ENCODE peak calls at places on chromosomes 1 and 21, in nine cellular contexts. R is H1, K is endodermal cell, U is endothelial cell of umbilical vein, J is fibroblast of lung, N is K562, A is IMR-90, S is mammary epithelial cell, Y is neural progenitor cell. Q is an unnamed sample.

GRCh38 chr1:114979278-114979891 is 50.2 kb upstream of the TSHB start:
- DNase-seq in N (peak), J (peak), Y (peak), U (peak), R (peak), A (peak), S (peak), K (peak), Q (no peak)

GRCh38 chr1:44031051-44031899 is at the start of gene SLC6A9:
- DNase-seq in K (peak), R (peak), A (peak), U (peak), Y (peak), J (peak), N (peak), S (peak), Q (peak)

GRCh38 chr1:4397196-4397595 is 257.2 kb upstream of the AJAP1 start:
- DNase-seq in K (peak), J (peak), S (no peak), A (no peak), U (no peak), N (no peak), Y (no peak), R (no peak), Q (no peak)

GRCh38 chr1:5648410-5649165 is 343.6 kb downstream of the NPHP4 start:
- DNase-seq in S (peak), J (no peak), N (no peak), U (no peak), A (no peak), K (peak), R (peak), Y (no peak), Q (no peak)

GRCh38 chr1:29197590-29197924 is 15.9 kb upstream of the SRSF4 start:
- DNase-seq in J (peak), K (peak), U (peak), A (peak), Y (peak), N (peak), S (peak), R (no peak), Q (no peak)

GRCh38 chr1:160205974-160206369 is 788 bp downstream of the PEA15 start:
- DNase-seq in J (peak), R (no peak), N (peak), S (peak), Y (peak), U (peak), A (peak), K (no peak), Q (peak)

GRCh38 chr1:58738873-58739272 is 39.0 kb upstream of the MYSM1 start:
- DNase-seq in N (no peak), J (no peak), K (no peak), U (no peak), S (peak), R (no peak), Y (no peak), A (no peak), Q (no peak)

GRCh38 chr1:39142394-39143060 is 62.0 kb upstream of the MACF1 start:
- DNase-seq in K (peak), J (peak), R (no peak), U (no peak), S (peak), A (no peak), N (no peak), Y (peak), Q (peak)

GRCh38 chr21:35578831-35579470 is 481.4 kb downstream of the SETD4 start:
- DNase-seq in Y (no peak), R (no peak), A (peak), K (no peak), N (peak), J (peak), U (no peak), S (peak), Q (no peak)

GRCh38 chr1:234135501-234135900 is 231.0 kb downstream of the SLC35F3 start:
- DNase-seq in N (no peak), S (no peak), U (no peak), R (no peak), K (no peak), Y (no peak), A (no peak), J (no peak), Q (no peak)

GRCh38 chr1:109621402-109622101 is 1.9 kb downstream of the AMPD2 start:
- DNase-seq in S (no peak), J (no peak), U (no peak), A (no peak), Y (no peak), K (peak), R (no peak), N (no peak), Q (no peak)

GRCh38 chr21:31658053-31658452 is 1.4 kb upstream of the SOD1 start:
- DNase-seq in J (no peak), U (no peak), Y (no peak), R (no peak), A (no peak), N (peak), S (no peak), K (no peak), Q (no peak)

GRCh38 chr1:203706444-203706843 is 58.5 kb upstream of the LAX1 start:
- DNase-seq in A (peak), S (peak), Y (no peak), R (no peak), K (no peak), U (no peak), N (no peak), J (peak), Q (no peak)

GRCh38 chr1:42758641-42759040 is 8.2 kb downstream of the P3H1 start:
- DNase-seq in N (no peak), K (no peak), R (no peak), A (no peak), U (no peak), J (no peak), S (no peak), Y (no peak), Q (no peak)

GRCh38 chr1:117210831-117211261 is at the start of gene VTCN1:
- DNase-seq in Y (no peak), J (no peak), S (peak), K (no peak), R (no peak), A (no peak), U (no peak), N (no peak), Q (peak)

GRCh38 chr1:28087614-28088167 is 719 bp downstream of the EYA3 start:
- DNase-seq in S (peak), A (peak), U (peak), J (no peak), R (no peak), Y (peak), N (peak), K (peak), Q (no peak)

GRCh38 chr1:198734323-198735008 is 95.6 kb downstream of the PTPRC start:
- DNase-seq in U (no peak), J (no peak), A (no peak), N (no peak), S (no peak), Y (no peak), R (no peak), K (no peak), Q (no peak)

GRCh38 chr1:239616686-239617085 is 230.3 kb downstream of the CHRM3 start:
- DNase-seq in K (no peak), J (peak), A (no peak), U (no peak), N (no peak), S (no peak), Y (no peak), R (no peak), Q (no peak)

GRCh38 chr1:53546409-53547155 is 87.4 kb downstream of the DMRTB1 start:
- DNase-seq in K (peak), A (no peak), J (no peak), S (no peak), R (no peak), N (no peak), Y (no peak), U (no peak), Q (peak)

GRCh38 chr1:28566931-28567330 is 14.0 kb downstream of the TRNAU1AP start:
- DNase-seq in N (no peak), U (no peak), J (no peak), Y (no peak), A (no peak), R (no peak), K (no peak), S (no peak), Q (no peak)

GRCh38 chr1:104064391-104064790 is 314.7 kb downstream of the AMY1C start:
- DNase-seq in J (peak), S (no peak), K (no peak), A (no peak), N (no peak), R (no peak), Y (no peak), U (no peak), Q (no peak)

GRCh38 chr21:46048926-46049889 is 48.7 kb upstream of the COL6A2 start:
- DNase-seq in U (no peak), N (no peak), R (peak), Y (no peak), S (peak), K (no peak), J (peak), A (peak), Q (peak)

GRCh38 chr21:44285547-44285992 is at the start of gene AIRE:
- DNase-seq in K (peak), J (no peak), U (no peak), R (no peak), S (no peak), Y (peak), A (peak), N (no peak), Q (peak)

GRCh38 chr1:70334436-70334835 is 20.1 kb downstream of the ANKRD13C start:
- DNase-seq in J (no peak), U (no peak), K (no peak), N (peak), S (no peak), Y (no peak), R (no peak), A (no peak), Q (no peak)

GRCh38 chr1:110308247-110308646 is 30.9 kb upstream of the RBM15 start:
- DNase-seq in Y (no peak), J (peak), R (no peak), K (no peak), N (no peak), A (peak), S (peak), U (no peak), Q (no peak)

GRCh38 chr21:26159869-26160268 is 10.7 kb downstream of the APP start:
- DNase-seq in U (no peak), R (no peak), N (no peak), J (peak), A (peak), Y (no peak), S (no peak), K (no peak), Q (no peak)

GRCh38 chr1:112536561-112536960 is 27.8 kb downstream of the WNT2B start:
- DNase-seq in S (no peak), R (no peak), N (no peak), A (no peak), U (no peak), K (no peak), Y (no peak), J (peak), Q (no peak)

GRCh38 chr1:198258491-198258890 is 101.7 kb downstream of the NEK7 start:
- DNase-seq in N (no peak), K (no peak), U (no peak), R (no peak), Y (no peak), J (peak), S (peak), A (peak), Q (no peak)

GRCh38 chr1:17122449-17123194 is 3.4 kb upstream of the PADI2 start:
- DNase-seq in A (peak), J (peak), R (no peak), N (no peak), S (no peak), U (peak), K (no peak), Y (no peak), Q (no peak)

GRCh38 chr1:201696217-201696761 is 132.7 kb upstream of the IPO9 start:
- DNase-seq in Y (no peak), J (peak), R (no peak), N (no peak), K (no peak), S (peak), U (no peak), A (peak), Q (no peak)

GRCh38 chr21:34336245-34336644 is 27.6 kb upstream of the KCNE2 start:
- DNase-seq in K (no peak), R (no peak), U (no peak), A (no peak), S (no peak), Y (no peak), J (no peak), N (no peak), Q (no peak)

GRCh38 chr1:52032124-52032784 is 1.4 kb downstream of the KTI12 start:
- DNase-seq in Y (no peak), K (no peak), A (peak), R (no peak), S (peak), U (no peak), N (peak), J (no peak), Q (no peak)

GRCh38 chr1:52033190-52034049 is at the start of gene KTI12:
- DNase-seq in A (peak), J (peak), U (peak), K (peak), S (peak), R (peak), Y (peak), N (peak), Q (peak)

GRCh38 chr1:52032785-52033131 is 852 bp downstream of the KTI12 start:
- DNase-seq in Y (no peak), S (no peak), R (peak), N (peak), A (peak), U (peak), J (peak), K (peak), Q (peak)

GRCh38 chr1:52037402-52037814 is 3.8 kb upstream of the KTI12 start:
- DNase-seq in K (no peak), S (no peak), A (peak), U (no peak), R (no peak), Y (no peak), N (peak), J (no peak), Q (no peak)

GRCh38 chr1:52034050-52034384 is 407 bp upstream of the KTI12 start:
- DNase-seq in J (no peak), K (no peak), Y (no peak), R (no peak), N (no peak), U (no peak), S (no peak), A (no peak), Q (no peak)
- H3K4me3 ChIP-seq in J (peak), K (peak), Y (peak), R (no peak), N (peak), U (no peak), S (peak), A (peak), Q (peak)

GRCh38 chr1:245997471-245998258 is 509.4 kb downstream of the SMYD3 start:
- DNase-seq in A (peak), J (peak), N (no peak), K (no peak), U (peak), Y (no peak), S (peak), R (no peak), Q (no peak)
- H3K9ac ChIP-seq in A (no peak), J (no peak), N (no peak), K (no peak), U (no peak), Y (no peak), S (no peak), R (no peak), Q (no peak)

GRCh38 chr1:236158719-236159118 is 16.4 kb downstream of the GPR137B start:
- DNase-seq in U (no peak), R (no peak), N (no peak), J (no peak), Y (no peak), S (no peak), K (no peak), A (no peak), Q (no peak)
- TF ChIP-seq CTCF in U (no peak), R (no peak), N (no peak), J (no peak), Y (no peak), S (no peak), K (no peak), A (no peak), Q (no peak)

GRCh38 chr21:42002421-42002958 is 7.7 kb downstream of the ZBTB21 start:
- DNase-seq in R (no peak), J (peak), Y (no peak), N (no peak), K (no peak), S (peak), A (peak), U (no peak), Q (no peak)

GRCh38 chr21:42004406-42005199 is 5.6 kb downstream of the ZBTB21 start:
- DNase-seq in Y (no peak), S (no peak), N (peak), A (no peak), U (no peak), R (peak), J (no peak), K (no peak), Q (no peak)

GRCh38 chr21:42000908-42001307 is 9.3 kb downstream of the ZBTB21 start:
- DNase-seq in N (no peak), S (no peak), R (no peak), K (no peak), J (no peak), Y (no peak), A (no peak), U (no peak), Q (no peak)

GRCh38 chr21:42001781-42002180 is 8.4 kb downstream of the ZBTB21 start:
- DNase-seq in N (no peak), Y (no peak), A (no peak), U (no peak), J (no peak), S (no peak), R (no peak), K (no peak), Q (no peak)

GRCh38 chr21:42003051-42003461 is 7.1 kb downstream of the ZBTB21 start:
- DNase-seq in N (no peak), A (peak), S (peak), J (peak), R (no peak), K (no peak), Y (no peak), U (no peak), Q (no peak)
- H3K4me3 ChIP-seq in N (no peak), A (no peak), S (no peak), J (no peak), R (no peak), K (no peak), Y (no peak), U (no peak), Q (no peak)

GRCh38 chr1:157484573-157484972 is 67.7 kb downstream of the FCRL5 start:
- DNase-seq in Y (no peak), U (no peak), S (no peak), J (no peak), K (no peak), N (no peak), A (no peak), R (no peak), Q (no peak)

GRCh38 chr1:157482174-157482573 is 70.1 kb downstream of the FCRL5 start:
- DNase-seq in R (no peak), N (no peak), U (no peak), A (no peak), S (peak), K (no peak), Y (no peak), J (no peak), Q (no peak)

GRCh38 chr1:157483635-157484034 is 68.7 kb downstream of the FCRL5 start:
- DNase-seq in S (no peak), Y (no peak), K (no peak), U (no peak), J (no peak), A (no peak), N (no peak), R (no peak), Q (no peak)

GRCh38 chr1:157485793-157486192 is 66.5 kb downstream of the FCRL5 start:
- DNase-seq in J (no peak), S (no peak), A (no peak), R (no peak), Y (no peak), U (no peak), K (peak), N (no peak), Q (no peak)

GRCh38 chr1:157482717-157483116 is 69.6 kb downstream of the FCRL5 start:
- DNase-seq in N (no peak), A (no peak), S (no peak), U (no peak), R (no peak), K (no peak), J (no peak), Y (no peak), Q (no peak)
- H3K9ac ChIP-seq in N (no peak), A (no peak), S (no peak), U (no peak), R (no peak), K (no peak), J (no peak), Y (no peak), Q (no peak)

GRCh38 chr1:10918531-10918930 is 93.9 kb upstream of the TARDBP start:
- DNase-seq in U (no peak), S (no peak), K (no peak), Y (no peak), A (peak), N (no peak), R (no peak), J (peak), Q (peak)

GRCh38 chr1:10917513-10918454 is 94.7 kb upstream of the TARDBP start:
- DNase-seq in N (no peak), R (no peak), K (no peak), U (no peak), A (no peak), J (no peak), Y (no peak), S (no peak), Q (peak)

GRCh38 chr1:10915594-10915993 is 96.9 kb upstream of the TARDBP start:
- DNase-seq in U (no peak), N (no peak), Y (no peak), R (no peak), K (peak), S (no peak), J (no peak), A (no peak), Q (peak)

GRCh38 chr1:10916991-10917390 is 95.5 kb upstream of the TARDBP start:
- DNase-seq in R (no peak), Y (no peak), K (no peak), S (no peak), J (no peak), N (no peak), A (no peak), U (no peak), Q (peak)

DNA sequence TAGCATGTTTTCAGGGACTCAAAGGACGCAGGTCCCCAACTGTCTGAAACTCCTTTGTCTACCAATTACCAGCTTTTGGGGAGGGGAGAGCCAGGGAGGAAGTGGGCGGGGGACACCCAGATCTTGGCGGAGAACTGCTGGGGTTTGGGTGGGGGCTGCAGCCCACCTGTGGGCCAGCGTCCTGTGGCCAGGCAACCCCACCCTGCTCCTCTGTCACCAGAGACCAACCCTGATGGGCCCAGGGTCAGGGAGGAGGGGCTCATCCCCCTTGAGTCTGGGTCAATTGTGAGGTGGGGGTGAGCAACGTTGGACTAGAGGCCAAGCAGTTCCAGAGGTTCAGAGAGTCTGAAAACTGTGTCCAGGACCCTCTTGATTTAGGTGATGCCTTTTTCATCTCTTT is 96.1 kb upstream of the TARDBP start:
- DNase-seq in U (no peak), N (no peak), K (no peak), Y (no peak), S (no peak), A (no peak), R (no peak), J (no peak), Q (peak)
- TF ChIP-seq CTCF in U (no peak), N (no peak), K (no peak), Y (no peak), S (no peak), A (no peak), R (no peak), J (no peak), Q (no peak)

Q was measured in kidney.